ENCODE peak calls at places on chromosomes 6 and 20, in six cellular contexts. W is cardiac muscle cell, A is tibial artery, N is hepatocyte, Q is A549, E is cardiac fibroblast. H is an unnamed sample.

GRCh38 chr6:43671011-43671800 is 16.4 kb downstream of the MRPS18A start:
- DNase-seq in W (no peak), A (no peak), N (no peak), Q (no peak), E (no peak), H (no peak)

GRCh38 chr20:48771542-48771941 is 56.3 kb downstream of the PREX1 start:
- DNase-seq in W (no peak), A (no peak), N (no peak), Q (no peak), E (peak; percentile 75), H (peak; percentile 52)

GRCh38 chr20:38997622-38998021 is 35.5 kb downstream of the DHX35 start:
- DNase-seq in W (no peak), A (no peak), N (no peak), Q (no peak), E (no peak), H (no peak)

GRCh38 chr6:43910638-43911353 is 140.8 kb downstream of the VEGFA start:
- DNase-seq in W (no peak), A (no peak), N (peak; percentile 65), Q (no peak), E (peak; percentile 67), H (peak; percentile 66)

GRCh38 chr20:64240243-64241015 is 15.1 kb upstream of the PCMTD2 start:
- DNase-seq in W (no peak), A (peak; percentile 56), N (no peak), Q (no peak), E (no peak), H (no peak)

GRCh38 chr6:5126214-5126613 is 41.1 kb downstream of the PPP1R3G start:
- DNase-seq in W (peak; percentile 59), A (no peak), N (no peak), Q (no peak), E (peak; percentile 73), H (peak; percentile 59)

GRCh38 chr6:113634352-113635163 is 222.6 kb upstream of the MARCKS start:
- DNase-seq in W (no peak), A (no peak), N (no peak), Q (no peak), E (peak; percentile 68), H (peak; percentile 57)

GRCh38 chr20:58651548-58651822 is 402 bp downstream of the STX16 start:
- DNase-seq in W (peak; percentile 92), A (no peak), N (peak; percentile 77), Q (no peak), E (no peak), H (no peak)

GRCh38 chr20:43911066-43911465 is 3.6 kb upstream of the TOX2 start:
- DNase-seq in W (no peak), A (no peak), N (no peak), Q (no peak), E (peak; percentile 90), H (peak; percentile 58)

GRCh38 chr6:148760143-148760505 is 13.3 kb downstream of the UST start:
- DNase-seq in W (no peak), A (no peak), N (no peak), Q (no peak), E (no peak), H (no peak)

GRCh38 chr6:104887350-104887749 is 27.6 kb upstream of the HACE1 start:
- DNase-seq in W (peak; percentile 83), A (no peak), N (peak; percentile 63), Q (no peak), E (peak; percentile 22), H (peak; percentile 41)

GRCh38 chr6:13243033-13243432 is 85.3 kb downstream of the TBC1D7 start:
- DNase-seq in W (no peak), A (no peak), N (no peak), Q (no peak), E (no peak), H (peak; percentile 5)

GRCh38 chr6:21348462-21349195 is 244.9 kb upstream of the SOX4 start:
- DNase-seq in W (peak; percentile 45), A (no peak), N (peak; percentile 53), Q (no peak), E (peak; percentile 68), H (peak; percentile 76)

GRCh38 chr20:51354769-51355319 is 187.7 kb downstream of the NFATC2 start:
- DNase-seq in W (no peak), A (no peak), N (no peak), Q (no peak), E (peak; percentile 21), H (peak; percentile 68)

GRCh38 chr20:39986231-39986904 is 702.7 kb downstream of the MAFB start:
- DNase-seq in W (peak; percentile 65), A (peak; percentile 87), N (peak; percentile 67), Q (no peak), E (peak; percentile 25), H (peak; percentile 39)

GRCh38 chr6:138716971-138717370 is 56.6 kb upstream of the CCDC28A start:
- DNase-seq in W (no peak), A (no peak), N (no peak), Q (no peak), E (no peak), H (no peak)

GRCh38 chr6:57137392-57137791 is 34.7 kb upstream of the BAG2 start:
- DNase-seq in W (no peak), A (no peak), N (no peak), Q (no peak), E (no peak), H (no peak)

GRCh38 chr20:52290602-52291001 is 99.0 kb upstream of the ZFP64 start:
- DNase-seq in W (no peak), A (no peak), N (no peak), Q (no peak), E (no peak), H (no peak)

GRCh38 chr6:14429396-14429795 is 311.8 kb downstream of the CD83 start:
- DNase-seq in W (peak; percentile 9), A (no peak), N (no peak), Q (no peak), E (no peak), H (no peak)

GRCh38 chr20:23126281-23127061 is 40.3 kb upstream of the CD93 start:
- DNase-seq in W (no peak), A (peak; percentile 66), N (no peak), Q (no peak), E (no peak), H (no peak)

GRCh38 chr6:138638626-138639025 is 134.9 kb upstream of the CCDC28A start:
- DNase-seq in W (no peak), A (no peak), N (no peak), Q (no peak), E (no peak), H (no peak)

GRCh38 chr20:13684566-13685222 is 46.0 kb upstream of the TASP1 start:
- DNase-seq in W (no peak), A (no peak), N (no peak), Q (no peak), E (no peak), H (no peak)

GRCh38 chr6:753486-753885 is 60.5 kb upstream of the EXOC2 start:
- DNase-seq in W (no peak), A (no peak), N (no peak), Q (no peak), E (no peak), H (no peak)

DNA sequence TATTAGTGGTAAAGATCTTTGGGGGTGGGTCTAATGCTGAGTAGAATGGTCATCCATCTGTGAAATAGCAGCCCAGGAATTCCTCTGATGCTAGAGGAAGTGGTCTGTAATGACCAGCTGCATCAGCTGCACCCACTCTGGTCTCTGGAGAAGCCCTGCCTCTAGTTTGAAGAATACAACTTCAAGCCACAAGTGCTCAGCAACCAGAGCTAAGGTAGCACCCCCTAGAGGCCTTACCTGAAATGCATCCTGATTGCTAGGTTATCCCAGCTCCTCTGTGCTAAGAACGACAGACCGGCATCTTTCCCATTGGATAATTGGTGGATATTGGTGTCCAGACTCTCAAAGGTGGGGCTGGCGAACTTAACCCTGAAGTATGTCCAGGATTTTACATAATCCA is 58.2 kb downstream of the DNAH8 start:
- DNase-seq in W (peak; percentile 3), A (no peak), N (peak; percentile 22), Q (no peak), E (no peak), H (no peak)
- TF ChIP-seq CTCF in W (peak; percentile 21), A (no peak), N (peak; percentile 28), Q (no peak), E (peak; percentile 41), H (peak; percentile 28)

DNA sequence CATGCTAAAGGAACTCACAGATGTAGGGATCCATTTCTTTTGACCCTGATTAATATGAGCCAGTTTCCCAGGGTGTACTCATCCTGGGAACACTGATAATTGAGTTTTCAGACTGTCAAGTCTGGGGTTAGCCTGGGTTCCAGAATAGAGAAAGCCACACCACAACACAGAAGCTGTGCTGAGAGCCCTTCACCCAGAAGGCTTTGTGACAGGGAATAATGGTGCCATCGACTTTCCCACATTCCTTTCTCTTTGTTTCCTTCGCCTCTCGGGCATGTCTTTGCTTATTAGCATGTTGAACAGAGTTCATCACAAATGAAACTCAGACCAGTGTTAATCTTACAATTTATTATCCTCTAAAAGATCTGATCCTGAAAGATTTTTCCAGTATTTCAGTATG is 95.0 kb downstream of the TCP11 start:
- DNase-seq in W (no peak), A (no peak), N (no peak), Q (no peak), E (no peak), H (no peak)
- TF ChIP-seq CTCF in W (no peak), A (no peak), N (no peak), Q (no peak), E (no peak), H (no peak)

GRCh38 chr6:2988076-2988425 is 11.6 kb upstream of the NQO2 start:
- DNase-seq in W (no peak), A (no peak), N (no peak), Q (no peak), E (no peak), H (no peak)
- TF ChIP-seq CTCF in W (no peak), A (no peak), N (peak; percentile 0), Q (no peak), E (no peak), H (no peak)

GRCh38 chr20:21767739-21768223 is 62.3 kb downstream of the PAX1 start:
- DNase-seq in W (peak; percentile 61), A (no peak), N (peak; percentile 73), Q (peak; percentile 10), E (no peak), H (no peak)
- TF ChIP-seq CTCF in W (no peak), A (no peak), N (peak; percentile 59), Q (peak; percentile 31), E (no peak), H (no peak)

GRCh38 chr6:72787521-72788031 is 165.7 kb downstream of the KCNQ5 start:
- DNase-seq in W (peak; percentile 90), A (no peak), N (peak; percentile 33), Q (peak; percentile 7), E (peak; percentile 89), H (peak; percentile 69)
- TF ChIP-seq CTCF in W (no peak), A (no peak), N (no peak), Q (no peak), E (no peak), H (no peak)

DNA sequence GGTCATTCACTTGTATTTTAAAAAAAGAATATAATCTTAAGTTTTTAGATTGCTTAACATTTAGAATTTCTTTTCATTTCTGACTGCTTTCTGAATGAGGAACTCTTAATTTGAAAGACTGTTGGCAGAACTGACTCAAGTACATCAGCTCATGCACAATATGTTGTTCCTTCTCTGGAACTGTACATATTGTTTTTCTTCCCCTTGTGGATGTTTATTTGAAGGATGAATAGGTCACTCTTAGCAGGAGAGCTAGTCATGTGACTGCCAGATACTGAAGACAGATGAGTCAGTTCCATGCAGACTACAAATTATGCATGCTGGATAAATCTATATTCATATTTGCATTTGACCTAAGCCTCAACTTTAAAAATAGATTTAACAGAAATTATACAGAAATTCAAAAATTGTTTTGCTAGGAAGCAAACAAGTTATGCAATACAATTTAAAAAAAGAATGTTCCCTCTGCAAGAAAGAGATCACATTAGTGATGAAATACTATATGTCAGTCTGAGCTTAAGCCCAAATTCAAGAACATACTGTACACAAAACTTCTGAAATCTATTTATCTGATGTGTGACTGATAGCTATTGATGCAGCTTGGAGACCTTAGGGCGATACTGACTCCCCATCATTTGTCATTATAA is 1274.9 kb upstream of the GJE1 start:
- DNase-seq in W (no peak), A (no peak), N (peak; percentile 60), Q (peak; percentile 20), E (peak; percentile 97), H (peak; percentile 93)
- TF ChIP-seq CTCF in W (no peak), A (no peak), N (no peak), Q (no peak), E (peak; percentile 10), H (no peak)

H was measured in astrocyte of the spinal cord.